ENCODE peak calls at places on chromosomes 12 and 14, in eight cellular contexts. Q, Z, O, T, H, S, X and E are unnamed samples.

GRCh38 chr12:114443607-114444421 is 37.9 kb upstream of the TBX5 start:
- DNase-seq in O (peak), X (no peak), T (no peak), Q (no peak), S (no peak), Z (no peak), H (peak), E (no peak)

GRCh38 chr14:73725116-73726024 is 11.2 kb upstream of the PNMA1 start:
- DNase-seq in T (no peak), Z (peak), S (no peak), Q (peak), H (no peak), O (no peak), X (no peak), E (no peak)

GRCh38 chr12:32561931-32562341 is 117.2 kb upstream of the DNM1L start:
- DNase-seq in H (no peak), Q (no peak), S (no peak), X (no peak), O (peak), T (no peak), Z (no peak), E (no peak)

GRCh38 chr14:31465113-31465512 is 7.8 kb upstream of the DTD2 start:
- DNase-seq in T (no peak), H (no peak), Q (no peak), S (no peak), X (no peak), Z (peak), O (no peak), E (no peak)

GRCh38 chr12:91204416-91204815 is 21.8 kb upstream of the DCN start:
- DNase-seq in T (no peak), S (no peak), Q (no peak), Z (peak), O (no peak), H (no peak), X (no peak), E (no peak)

GRCh38 chr12:3601466-3602150 is 110.6 kb downstream of the PRMT8 start:
- DNase-seq in X (no peak), Z (no peak), H (no peak), O (no peak), T (no peak), S (no peak), Q (no peak), E (no peak)

GRCh38 chr12:38875571-38876228 is 29.7 kb downstream of the CPNE8 start:
- DNase-seq in S (no peak), Z (peak), X (no peak), Q (no peak), H (no peak), O (no peak), T (no peak), E (no peak)

GRCh38 chr12:94149781-94150482 is 1.6 kb downstream of the PLXNC1 start:
- DNase-seq in X (no peak), H (peak), S (no peak), T (peak), Q (peak), O (peak), Z (peak), E (no peak)

GRCh38 chr12:47534695-47535094 is 171.1 kb downstream of the RPAP3 start:
- DNase-seq in S (no peak), Q (peak), Z (peak), T (peak), H (no peak), X (peak), O (no peak), E (no peak)

GRCh38 chr12:132614029-132614428 is 3.6 kb upstream of the LRCOL1 start:
- DNase-seq in X (no peak), T (no peak), S (no peak), Q (no peak), H (no peak), O (no peak), Z (no peak), E (no peak)

GRCh38 chr12:18998343-18999270 is 130.9 kb upstream of the PLEKHA5 start:
- DNase-seq in Z (peak), X (peak), Q (peak), S (no peak), H (no peak), T (no peak), O (no peak), E (no peak)

GRCh38 chr12:90823859-90824258 is 131.1 kb downstream of the CCER1 start:
- DNase-seq in X (no peak), S (no peak), Z (no peak), H (no peak), Q (no peak), T (no peak), O (no peak), E (no peak)

GRCh38 chr12:65830305-65830704 is 6.0 kb downstream of the HMGA2 start:
- DNase-seq in H (no peak), Z (no peak), T (no peak), O (no peak), Q (no peak), X (peak), S (no peak), E (no peak)

GRCh38 chr14:50602035-50602434 is 42.1 kb downstream of the ATL1 start:
- DNase-seq in X (no peak), Q (no peak), S (no peak), H (no peak), T (no peak), Z (no peak), O (peak), E (no peak)

GRCh38 chr12:124310178-124310577 is 15.3 kb downstream of the RFLNA start:
- DNase-seq in H (no peak), Q (no peak), X (no peak), O (no peak), S (no peak), T (no peak), Z (no peak), E (no peak)

GRCh38 chr12:53225635-53226424 is 6.2 kb downstream of the RARG start:
- DNase-seq in T (no peak), Z (peak), H (peak), Q (no peak), S (no peak), X (no peak), O (peak), E (no peak)

GRCh38 chr14:78141590-78141989 is 28.6 kb upstream of the NRXN3 start:
- DNase-seq in S (no peak), Z (no peak), T (no peak), H (no peak), O (no peak), X (no peak), Q (no peak), E (no peak)

GRCh38 chr12:99234702-99235101 is 412.9 kb upstream of the GARIN6 start:
- DNase-seq in T (no peak), X (no peak), Q (no peak), S (no peak), Z (no peak), O (no peak), H (no peak), E (no peak)

GRCh38 chr12:10634427-10634826 is 21.0 kb upstream of the MAGOHB start:
- DNase-seq in Z (peak), S (no peak), X (peak), Q (no peak), H (no peak), T (no peak), O (no peak), E (no peak)

GRCh38 chr12:75933136-75933535 is 98.4 kb downstream of the PHLDA1 start:
- DNase-seq in S (no peak), H (no peak), X (peak), O (no peak), Q (peak), T (no peak), Z (peak), E (peak)

GRCh38 chr12:26496170-26496569 is 300.8 kb downstream of the SSPN start:
- DNase-seq in X (no peak), O (no peak), Q (no peak), Z (peak), H (no peak), S (no peak), T (no peak), E (no peak)

GRCh38 chr14:103887170-103887501 is 39.8 kb upstream of the PPP1R13B start:
- DNase-seq in Q (no peak), T (no peak), Z (no peak), S (no peak), H (no peak), O (no peak), X (no peak), E (no peak)

GRCh38 chr12:21946983-21947382 is 5.8 kb upstream of the ABCC9 start:
- DNase-seq in S (no peak), O (no peak), H (no peak), X (no peak), T (no peak), Q (no peak), Z (peak), E (no peak)

GRCh38 chr12:18752280-18752920 is 14.5 kb downstream of the CAPZA3 start:
- DNase-seq in X (peak), H (peak), T (no peak), Z (peak), S (no peak), Q (peak), O (peak), E (no peak)

DNA sequence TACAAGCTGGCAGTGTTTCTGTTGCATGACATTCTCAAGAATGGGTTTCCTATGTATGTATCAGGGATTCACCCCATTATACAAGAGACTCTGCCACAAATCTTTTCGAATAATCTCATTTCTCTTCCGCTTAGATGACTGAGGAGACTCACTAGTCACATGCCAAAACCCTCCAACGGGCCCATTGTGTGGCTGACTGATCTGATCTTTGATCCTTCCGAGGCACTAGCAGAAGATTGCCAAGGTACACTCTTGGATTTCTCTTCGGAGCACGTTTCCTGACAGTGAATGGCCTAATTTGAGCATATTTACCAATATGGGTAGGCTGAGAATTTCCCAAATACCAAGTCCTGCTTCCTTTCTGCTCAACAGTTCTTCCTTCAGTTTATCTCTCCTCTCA is 10.8 kb downstream of the PRPH start:
- DNase-seq in S (no peak), O (no peak), Z (no peak), H (no peak), X (no peak), T (no peak), Q (no peak), E (no peak)
- TF ChIP-seq EZH2phosphoT487 in S (no peak), O (no peak), Z (no peak), H (no peak), X (no peak), T (no peak), Q (no peak), E (no peak)

GRCh38 chr14:63896278-63896720 is 43.5 kb downstream of the SYNE2 start:
- DNase-seq in O (no peak), T (no peak), Q (peak), Z (peak), X (peak), H (no peak), S (no peak), E (peak)

GRCh38 chr14:63897706-63898105 is 44.9 kb downstream of the SYNE2 start:
- DNase-seq in Z (peak), O (no peak), H (no peak), X (no peak), S (no peak), Q (no peak), T (no peak), E (no peak)

GRCh38 chr14:63891148-63891964 is 38.6 kb downstream of the SYNE2 start:
- DNase-seq in T (no peak), S (no peak), X (no peak), Q (no peak), O (peak), Z (no peak), H (peak), E (no peak)

GRCh38 chr14:63893701-63894458 is 41.1 kb downstream of the SYNE2 start:
- DNase-seq in O (peak), X (no peak), Z (peak), H (peak), T (no peak), S (no peak), Q (peak), E (no peak)

DNA sequence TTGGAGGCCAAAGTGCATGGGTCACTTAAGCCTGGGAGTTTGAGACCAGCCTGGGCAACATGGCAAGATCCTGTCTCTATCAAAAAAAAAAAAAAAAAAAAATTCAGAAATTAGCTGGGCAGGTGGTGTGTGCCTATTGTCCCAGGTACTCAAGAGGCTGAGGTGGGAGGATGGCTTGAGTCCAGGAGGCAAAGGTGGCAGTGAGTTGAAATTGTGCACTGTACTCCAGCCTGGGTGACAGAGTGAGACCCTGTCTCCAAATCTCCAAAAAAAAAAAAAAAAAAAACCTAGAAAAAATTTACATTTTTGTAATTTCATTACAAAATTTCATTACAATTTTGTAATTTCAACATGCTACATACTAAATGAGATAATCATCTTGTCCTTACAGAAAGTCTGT is 42.7 kb downstream of the SYNE2 start:
- DNase-seq in H (no peak), X (no peak), O (no peak), Z (no peak), T (no peak), S (no peak), Q (no peak), E (no peak)
- TF ChIP-seq EZH2phosphoT487 in H (no peak), X (no peak), O (no peak), Z (no peak), T (no peak), S (no peak), Q (no peak), E (no peak)

GRCh38 chr14:52348796-52349195 is 34.7 kb downstream of the PTGER2 start:
- DNase-seq in X (peak), Q (no peak), T (no peak), S (no peak), O (no peak), H (no peak), Z (peak), E (no peak)
- TF ChIP-seq EZH2phosphoT487 in X (no peak), Q (no peak), T (no peak), S (no peak), O (no peak), H (no peak), Z (peak), E (no peak)

GRCh38 chr14:99121027-99121875 is 150.7 kb downstream of the BCL11B start:
- DNase-seq in T (no peak), X (no peak), Z (no peak), O (no peak), Q (no peak), S (no peak), H (no peak), E (no peak)

GRCh38 chr14:99120147-99121026 is 151.6 kb downstream of the BCL11B start:
- DNase-seq in S (no peak), Z (no peak), O (no peak), H (no peak), X (no peak), Q (no peak), T (no peak), E (no peak)

GRCh38 chr14:99123208-99123870 is 148.7 kb downstream of the BCL11B start:
- DNase-seq in Z (no peak), S (no peak), T (no peak), Q (no peak), O (no peak), X (no peak), H (no peak), E (no peak)

GRCh38 chr14:99124482-99125104 is 147.4 kb downstream of the BCL11B start:
- DNase-seq in Q (no peak), O (no peak), X (no peak), H (no peak), S (no peak), T (no peak), Z (no peak), E (no peak)

GRCh38 chr14:99122521-99123125 is 149.4 kb downstream of the BCL11B start:
- DNase-seq in S (no peak), Q (no peak), O (no peak), X (peak), T (no peak), Z (no peak), H (peak), E (no peak)
- TF ChIP-seq EZH2phosphoT487 in S (no peak), Q (no peak), O (no peak), X (no peak), T (no peak), Z (no peak), H (no peak), E (no peak)

GRCh38 chr12:88790231-88790630 is 210.0 kb upstream of the KITLG start:
- DNase-seq in T (no peak), S (no peak), H (no peak), Z (no peak), X (no peak), O (no peak), Q (no peak), E (no peak)
- TF ChIP-seq EZH2phosphoT487 in T (no peak), S (no peak), H (no peak), Z (no peak), X (no peak), O (no peak), Q (no peak), E (no peak)

GRCh38 chr14:67916430-67916829 is 96.9 kb downstream of the RAD51B start:
- DNase-seq in X (no peak), O (no peak), H (no peak), S (no peak), Z (no peak), T (no peak), Q (no peak), E (no peak)

GRCh38 chr14:67908061-67908767 is 88.6 kb downstream of the RAD51B start:
- DNase-seq in H (no peak), Q (no peak), O (no peak), S (no peak), Z (peak), T (no peak), X (no peak), E (no peak)

DNA sequence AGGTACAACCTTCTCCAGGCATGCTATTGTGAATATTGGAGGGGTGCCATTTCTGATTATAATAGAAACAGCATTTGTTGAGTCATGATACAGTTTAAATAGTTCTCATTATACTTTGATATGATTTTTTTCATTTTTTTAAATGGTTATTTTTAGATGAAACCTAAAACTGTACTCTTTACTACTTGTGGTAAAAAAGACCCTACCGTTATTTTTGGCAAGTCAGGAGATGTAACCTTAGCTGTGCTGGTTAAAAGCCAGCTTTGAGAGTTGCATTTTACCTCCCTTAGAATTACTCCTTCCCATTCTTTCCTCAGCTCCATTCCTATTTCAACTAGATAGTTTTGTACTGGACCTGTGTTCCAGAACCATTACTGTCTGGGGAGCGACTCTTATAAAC is 91.9 kb downstream of the RAD51B start:
- DNase-seq in X (no peak), Q (no peak), H (no peak), T (no peak), Z (no peak), S (no peak), O (no peak), E (no peak)
- TF ChIP-seq EZH2phosphoT487 in X (no peak), Q (no peak), H (no peak), T (no peak), Z (no peak), S (no peak), O (no peak), E (no peak)

DNA sequence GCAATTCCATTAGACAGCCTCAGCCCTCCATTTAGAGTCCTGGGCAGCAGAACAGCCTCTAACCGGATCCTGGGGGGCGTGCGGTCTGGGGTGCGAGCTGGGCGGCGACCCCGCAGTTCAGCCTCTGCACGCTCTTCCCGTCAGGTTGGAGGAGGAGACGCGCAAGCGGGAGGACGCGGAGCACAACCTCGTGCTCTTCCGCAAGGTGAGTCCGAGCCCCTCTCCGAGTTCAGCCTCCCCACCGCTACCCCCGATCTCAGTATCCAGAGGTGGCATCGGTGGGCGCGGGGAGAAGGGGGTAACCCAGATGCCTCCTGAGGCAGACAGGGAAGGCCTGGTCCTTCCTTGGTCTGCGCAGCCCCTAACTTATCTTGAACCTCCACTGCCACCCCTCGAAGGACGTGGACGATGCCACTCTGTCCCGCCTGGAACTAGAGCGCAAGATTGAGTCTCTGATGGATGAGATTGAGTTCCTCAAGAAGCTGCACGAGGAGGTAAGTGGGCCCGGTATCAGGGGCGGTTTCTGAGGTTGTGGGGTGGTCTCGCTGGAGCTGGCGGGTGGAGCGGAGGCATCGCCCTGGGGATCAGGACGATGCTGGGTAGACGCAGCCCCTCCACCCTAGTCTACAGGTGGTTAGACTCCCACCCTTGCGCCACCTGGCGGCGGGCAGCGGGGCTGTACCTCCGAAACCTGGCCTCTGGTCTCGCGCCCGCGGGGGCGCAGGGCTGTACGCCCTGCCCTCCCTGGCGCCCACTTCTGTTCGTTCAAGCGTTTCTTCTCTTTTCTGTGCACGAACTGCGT is 1.3 kb downstream of the PRPH start:
- DNase-seq in T (peak), Z (peak), Q (peak), H (peak), X (peak), O (peak), S (peak), E (no peak)
- TF ChIP-seq EZH2phosphoT487 in T (no peak), Z (no peak), Q (no peak), H (no peak), X (no peak), O (no peak), S (no peak), E (no peak)

GRCh38 chr14:105018414-105018813 is 2.5 kb downstream of the CDCA4 start:
- DNase-seq in T (no peak), H (no peak), Z (no peak), O (no peak), X (no peak), Q (no peak), S (no peak), E (no peak)

GRCh38 chr14:105014631-105015030 is 6.3 kb downstream of the CDCA4 start:
- DNase-seq in Q (no peak), T (no peak), H (no peak), Z (no peak), S (no peak), O (no peak), X (no peak), E (no peak)

GRCh38 chr14:105015242-105015641 is 5.6 kb downstream of the CDCA4 start:
- DNase-seq in T (no peak), Z (no peak), H (no peak), S (no peak), O (no peak), Q (no peak), X (no peak), E (no peak)

GRCh38 chr14:105014032-105014431 is 6.9 kb downstream of the CDCA4 start:
- DNase-seq in H (no peak), X (no peak), Z (no peak), O (no peak), Q (no peak), S (no peak), T (no peak), E (no peak)

DNA sequence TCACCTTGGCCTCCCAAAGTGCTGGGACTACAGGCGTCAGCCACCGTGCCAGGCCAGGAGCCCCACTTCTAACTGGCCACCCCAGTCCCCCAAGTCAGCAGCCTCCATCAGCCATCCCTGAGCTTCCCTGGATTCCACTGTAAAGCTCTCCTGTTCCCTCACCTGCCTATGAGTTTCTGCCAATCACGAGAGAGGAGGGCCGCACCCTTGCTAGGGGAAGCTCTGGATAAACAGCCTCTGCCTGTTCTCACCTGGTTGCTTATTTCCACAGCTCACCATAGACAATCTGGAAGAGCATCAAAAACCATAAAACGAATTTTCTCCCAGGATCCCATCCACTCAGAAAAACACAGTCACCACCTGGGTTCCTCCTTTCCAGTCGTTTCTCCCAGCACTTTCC is 5.0 kb downstream of the CDCA4 start:
- DNase-seq in Q (no peak), T (no peak), O (no peak), S (no peak), X (no peak), Z (no peak), H (no peak), E (no peak)
- TF ChIP-seq EZH2phosphoT487 in Q (no peak), T (no peak), O (no peak), S (no peak), X (no peak), Z (no peak), H (no peak), E (no peak)